ENCODE peak calls at places on chromosomes 7 and 10, in eight cellular contexts. V, U, G, M, B, P, O and Z are unnamed samples.

GRCh38 chr10:61617586-61617985 is 45.1 kb upstream of the CABCOCO1 start:
- DNase-seq in M (no peak), V (no peak), U (no peak), B (no peak), O (no peak), P (no peak), G (no peak), Z (no peak)

GRCh38 chr10:62813453-62813852 is 2.7 kb downstream of the EGR2 start:
- DNase-seq in O (no peak), G (no peak), U (no peak), V (no peak), B (no peak), P (no peak), M (no peak), Z (no peak)

GRCh38 chr10:106566871-106567270 is 597.6 kb downstream of the SORCS1 start:
- DNase-seq in P (no peak), O (no peak), G (no peak), V (no peak), B (no peak), U (no peak), M (no peak), Z (no peak)

GRCh38 chr10:34275626-34276025 is 539.5 kb downstream of the PARD3 start:
- DNase-seq in G (no peak), V (no peak), P (no peak), U (no peak), O (no peak), M (no peak), B (no peak), Z (no peak)

GRCh38 chr7:117949232-117949631 is 76.0 kb upstream of the CTTNBP2 start:
- DNase-seq in G (no peak), B (peak; percentile 35), U (no peak), P (no peak), O (peak; percentile 7), M (no peak), V (no peak), Z (no peak)

GRCh38 chr7:91694221-91694856 is 186.2 kb downstream of the MTERF1 start:
- DNase-seq in B (peak; percentile 43), U (no peak), G (no peak), M (no peak), V (no peak), O (no peak), P (no peak), Z (no peak)

GRCh38 chr10:122426834-122427233 is 27.6 kb upstream of the ARMS2 start:
- DNase-seq in B (no peak), V (no peak), O (no peak), P (no peak), M (no peak), G (no peak), U (no peak), Z (no peak)

GRCh38 chr10:99983280-99983988 is 26.3 kb downstream of the DNMBP start:
- DNase-seq in O (peak; percentile 52), M (peak; percentile 63), B (peak; percentile 71), U (no peak), V (peak; percentile 34), P (no peak), G (no peak), Z (no peak)

GRCh38 chr7:29193316-29194205 is 1.0 kb upstream of the CHN2 start:
- DNase-seq in U (no peak), G (peak; percentile 29), V (no peak), M (no peak), P (no peak), O (peak; percentile 32), B (no peak), Z (no peak)

GRCh38 chr7:22842383-22842903 is 19.8 kb upstream of the TOMM7 start:
- DNase-seq in O (no peak), V (no peak), B (no peak), P (no peak), U (no peak), M (no peak), G (peak; percentile 78), Z (no peak)

GRCh38 chr10:1247598-1248261 is 191.5 kb downstream of the WDR37 start:
- DNase-seq in M (no peak), V (no peak), B (no peak), G (no peak), P (no peak), U (no peak), O (no peak), Z (no peak)

GRCh38 chr10:13839430-13839986 is 252.7 kb downstream of the PRPF18 start:
- DNase-seq in P (peak; percentile 59), M (no peak), U (no peak), B (peak; percentile 94), G (peak; percentile 87), V (no peak), O (peak; percentile 50), Z (no peak)

GRCh38 chr10:30114871-30115270 is 55.5 kb upstream of the JCAD start:
- DNase-seq in B (peak; percentile 52), M (peak; percentile 41), P (no peak), V (peak; percentile 75), G (no peak), O (peak; percentile 32), U (no peak), Z (no peak)

GRCh38 chr10:49610015-49610734 is at the start of gene SLC18A3:
- DNase-seq in U (no peak), M (no peak), O (no peak), B (no peak), V (no peak), G (no peak), P (no peak), Z (no peak)

GRCh38 chr7:39942883-39943282 is 7.2 kb upstream of the CDK13 start:
- DNase-seq in B (no peak), U (no peak), V (no peak), P (no peak), O (no peak), G (no peak), M (no peak), Z (no peak)

GRCh38 chr7:136859798-136860197 is 8.7 kb upstream of the CHRM2 start:
- DNase-seq in B (no peak), U (no peak), V (no peak), M (no peak), O (no peak), P (no peak), G (no peak), Z (no peak)

GRCh38 chr7:158912406-158912805 is 56.0 kb downstream of the DYNC2I1 start:
- DNase-seq in P (no peak), B (no peak), V (no peak), U (no peak), G (no peak), O (no peak), M (no peak), Z (no peak)

GRCh38 chr7:131013716-131014115 is 279.7 kb upstream of the KLF14 start:
- DNase-seq in G (no peak), V (no peak), M (no peak), B (no peak), O (no peak), P (no peak), U (no peak), Z (no peak)
- H3K4me3 ChIP-seq in G (no peak overlapping the region), V (no peak overlapping the region), M (no peak overlapping the region), B (no peak overlapping the region), O (no peak overlapping the region), P (no peak overlapping the region), U (no peak overlapping the region), Z (no peak overlapping the region)

DNA sequence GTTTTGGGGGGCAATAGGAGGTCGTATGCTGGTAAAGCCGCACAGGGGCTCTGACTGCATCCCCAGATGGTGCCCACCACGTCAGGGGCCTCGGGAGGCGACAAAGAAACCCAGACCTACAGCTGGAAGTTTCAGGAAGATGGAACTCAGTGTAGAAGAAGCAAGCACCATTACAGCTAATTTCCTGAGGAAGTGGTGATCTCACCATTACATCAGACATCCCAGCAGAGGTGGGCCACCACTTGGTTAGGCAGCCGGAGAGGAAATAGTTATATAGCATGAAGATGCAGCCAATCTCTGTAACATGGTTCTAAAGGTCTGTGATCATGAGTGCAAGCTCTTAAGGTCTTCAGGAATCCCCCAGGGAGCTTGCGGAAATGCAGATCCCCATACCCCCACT is 127.3 kb upstream of the PCBD1 start:
- DNase-seq in M (no peak), U (no peak), B (no peak), O (no peak), V (no peak), G (no peak), P (no peak), Z (no peak)
- H3K4me3 ChIP-seq in M (no peak overlapping the region), U (no peak overlapping the region), B (no peak overlapping the region), O (no peak overlapping the region), V (no peak overlapping the region), G (no peak overlapping the region), P (no peak overlapping the region), Z (no peak overlapping the region)

DNA sequence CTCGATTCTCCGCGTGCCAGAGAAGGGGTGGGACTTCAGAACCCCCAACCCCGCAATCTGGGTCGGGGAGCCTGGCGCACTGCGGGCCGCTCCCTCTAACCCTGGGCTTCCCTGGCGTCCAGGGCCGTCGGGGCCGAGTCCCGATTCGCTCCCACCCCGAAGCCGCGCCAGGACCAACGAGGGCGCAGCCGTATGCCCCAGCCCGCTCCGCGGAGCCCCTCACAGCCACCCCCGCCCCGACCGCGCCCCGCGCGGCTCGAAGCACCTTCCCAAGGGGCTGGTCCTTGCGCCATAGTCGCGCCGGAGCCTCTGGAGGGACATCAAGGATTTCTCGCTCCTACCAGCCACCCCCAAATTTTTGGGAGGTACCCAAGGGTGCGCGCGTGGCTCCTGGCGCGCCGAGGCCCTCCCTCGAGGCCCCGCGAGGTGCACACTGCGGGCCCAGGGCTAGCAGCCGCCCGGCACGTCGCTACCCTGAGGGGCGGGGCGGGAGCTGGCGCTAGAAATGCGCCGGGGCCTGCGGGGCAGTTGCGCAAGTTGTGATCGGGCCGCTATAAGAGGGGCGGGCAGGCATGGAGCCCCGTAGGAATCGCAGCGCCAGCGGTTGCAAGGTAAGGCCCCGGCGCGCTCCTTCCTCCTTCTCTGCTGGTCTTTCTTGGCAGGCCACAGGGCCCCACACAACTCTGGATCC is at the start of gene LEP:
- DNase-seq in P (no peak), G (no peak), U (no peak), O (no peak), B (no peak), M (no peak), V (no peak), Z (no peak)
- H3K4me3 ChIP-seq in P (no peak within 1 kb of the TSS), G (no peak within 1 kb of the TSS), U (no peak within 1 kb of the TSS), O (no peak within 1 kb of the TSS), B (no peak within 1 kb of the TSS), M (no peak within 1 kb of the TSS), V (peak within 1 kb of the TSS; percentile 15), Z (no peak within 1 kb of the TSS)

GRCh38 chr7:26102176-26102575 is 49.8 kb upstream of the NFE2L3 start:
- DNase-seq in V (no peak), O (no peak), U (no peak), B (no peak), M (no peak), P (no peak), G (peak; percentile 36), Z (no peak)

GRCh38 chr7:26100940-26101339 is 51.1 kb upstream of the NFE2L3 start:
- DNase-seq in O (no peak), G (no peak), V (peak; percentile 34), B (no peak), M (no peak), U (no peak), P (no peak), Z (no peak)

GRCh38 chr7:26103541-26104070 is 48.4 kb upstream of the NFE2L3 start:
- DNase-seq in B (no peak), G (no peak), P (no peak), U (no peak), M (no peak), V (no peak), O (no peak), Z (no peak)

GRCh38 chr7:26097837-26098668 is 53.9 kb upstream of the NFE2L3 start:
- DNase-seq in O (no peak), G (no peak), M (no peak), P (no peak), V (no peak), U (no peak), B (no peak), Z (no peak)

GRCh38 chr7:26101471-26102151 is 50.4 kb upstream of the NFE2L3 start:
- DNase-seq in G (peak; percentile 44), V (peak; percentile 35), P (no peak), U (no peak), O (no peak), B (no peak), M (no peak), Z (no peak)
- H3K4me3 ChIP-seq in G (no peak overlapping the region), V (peak overlapping the region; percentile 24), P (no peak overlapping the region), U (peak overlapping the region; percentile 63), O (no peak overlapping the region), B (no peak overlapping the region), M (no peak overlapping the region), Z (no peak overlapping the region)